ENCODE peak calls at places on chromosomes 7 and 10, in seven cellular contexts. W is HCT116, P is HepG2, E is prostate gland, M is sigmoid colon, Z is GM12892, K is transverse colon. T is an unnamed sample.

GRCh38 chr7:1987084-1987535 is 245.6 kb downstream of the MAD1L1 start:
- DNase-seq in K (no peak), M (no peak), Z (no peak), W (no peak), P (no peak), E (no peak), T (no peak)

GRCh38 chr10:129531969-129532660 is 65.1 kb downstream of the MGMT start:
- DNase-seq in P (no peak), W (no peak), E (no peak), M (no peak), K (no peak), Z (no peak), T (no peak)

GRCh38 chr7:24812313-24812945 is 55.2 kb upstream of the GSDME start:
- DNase-seq in Z (no peak), K (peak; percentile 61), E (no peak), M (no peak), P (peak; percentile 46), W (no peak), T (no peak)

GRCh38 chr10:63588436-63589180 is 67.4 kb downstream of the REEP3 start:
- DNase-seq in P (no peak), E (peak; percentile 16), M (no peak), W (no peak), K (peak; percentile 33), Z (no peak), T (no peak)

GRCh38 chr7:88759216-88759955 is at the start of gene ZNF804B:
- DNase-seq in K (peak; percentile 5), Z (no peak), E (peak; percentile 4), M (peak; percentile 62), P (no peak), W (no peak), T (no peak)

GRCh38 chr7:105664816-105665525 is 83.7 kb upstream of the EFCAB10 start:
- DNase-seq in P (peak; percentile 89), K (no peak), W (peak; percentile 79), Z (no peak), M (no peak), E (no peak), T (no peak)

GRCh38 chr10:9158675-9159074 is 1104.2 kb downstream of the GATA3 start:
- DNase-seq in M (no peak), Z (no peak), W (no peak), P (no peak), E (no peak), K (no peak), T (no peak)

GRCh38 chr7:137020351-137020750 is 151.9 kb downstream of the CHRM2 start:
- DNase-seq in M (no peak), K (no peak), P (no peak), W (no peak), E (no peak), Z (no peak), T (no peak)

GRCh38 chr7:158650821-158651225 is 53.8 kb downstream of the NCAPG2 start:
- DNase-seq in K (no peak), Z (no peak), P (no peak), W (no peak), E (no peak), M (no peak), T (no peak)

GRCh38 chr10:74194545-74194944 is 43.5 kb downstream of the ADK start:
- DNase-seq in E (no peak), Z (no peak), P (no peak), K (no peak), W (no peak), M (no peak), T (no peak)

GRCh38 chr7:40876604-40877003 is 741.8 kb downstream of the SUGCT start:
- DNase-seq in M (no peak), Z (no peak), E (no peak), K (no peak), W (no peak), P (no peak), T (no peak)

GRCh38 chr7:26293569-26294308 is 2.1 kb downstream of the SNX10 start:
- DNase-seq in M (no peak), P (no peak), K (no peak), W (no peak), Z (peak; percentile 39), E (no peak), T (no peak)

GRCh38 chr10:17409170-17409733 is 45.1 kb downstream of the ST8SIA6 start:
- DNase-seq in Z (no peak), M (no peak), W (no peak), E (no peak), K (no peak), P (peak; percentile 12), T (no peak)

GRCh38 chr7:84003191-84003590 is 191.4 kb downstream of the SEMA3A start:
- DNase-seq in Z (no peak), E (no peak), M (no peak), W (no peak), P (no peak), K (no peak), T (no peak)

GRCh38 chr7:77442631-77443420 is 26.7 kb upstream of the GSAP start:
- DNase-seq in Z (no peak), K (no peak), E (no peak), W (no peak), P (no peak), M (no peak), T (no peak)

GRCh38 chr10:121073743-121074142 is 222.6 kb downstream of the WDR11 start:
- DNase-seq in P (no peak), Z (no peak), E (no peak), M (no peak), K (no peak), W (no peak), T (no peak)

GRCh38 chr7:142933092-142933475 is 462 bp downstream of the TRPV5 start:
- DNase-seq in M (no peak), Z (no peak), E (no peak), K (no peak), P (no peak), W (no peak), T (no peak)

DNA sequence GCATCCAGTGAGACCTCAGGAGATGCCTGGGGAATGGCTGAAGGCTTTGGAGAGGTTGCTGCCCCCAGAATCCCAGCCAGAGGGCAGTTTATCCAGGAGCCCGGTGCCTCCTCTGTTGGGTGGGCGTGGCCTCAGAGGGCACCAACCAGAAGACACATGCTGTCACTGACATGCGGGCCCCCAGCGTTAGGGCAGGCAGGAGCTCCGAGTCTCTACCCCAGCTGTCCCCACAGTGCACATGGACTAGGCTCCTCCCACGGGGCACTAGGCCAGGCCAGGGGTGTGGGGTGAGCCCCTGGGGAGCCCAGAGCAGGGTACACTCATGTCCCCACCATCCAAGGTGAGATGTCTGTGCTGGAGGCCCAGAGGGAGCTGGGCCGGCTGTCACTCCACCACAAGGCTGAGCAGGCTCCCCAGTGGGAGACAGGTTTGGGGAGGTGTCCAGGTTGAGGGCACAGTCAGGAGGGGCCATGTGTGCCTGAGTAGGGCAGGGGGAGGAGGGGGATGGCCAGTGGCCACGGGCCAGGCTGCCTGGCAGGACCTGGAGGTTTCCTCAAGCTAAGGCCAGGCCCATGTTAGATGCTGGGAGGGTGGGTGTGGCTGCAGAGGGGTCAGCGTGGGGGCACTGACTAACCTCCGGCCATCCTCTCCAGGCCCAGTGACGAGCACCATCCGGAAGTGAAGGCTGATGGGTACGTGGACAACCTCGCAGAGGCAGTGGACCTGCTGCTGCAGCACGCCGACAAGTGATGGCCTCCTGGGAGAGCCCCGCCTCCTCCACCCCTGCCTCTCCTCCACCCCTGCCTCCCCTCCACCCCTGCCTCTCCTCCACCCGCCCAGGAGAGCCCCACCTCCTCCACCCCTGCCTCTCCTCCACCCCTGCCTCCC is 131.3 kb downstream of the FAM53B start:
- DNase-seq in Z (no peak), E (no peak), W (peak; percentile 13), M (no peak), K (no peak), P (peak; percentile 49), T (peak; percentile 79)
- TF ChIP-seq POLR2AphosphoS5 in Z (no peak), E (no peak), W (no peak), M (no peak), K (no peak), P (no peak), T (no peak)

DNA sequence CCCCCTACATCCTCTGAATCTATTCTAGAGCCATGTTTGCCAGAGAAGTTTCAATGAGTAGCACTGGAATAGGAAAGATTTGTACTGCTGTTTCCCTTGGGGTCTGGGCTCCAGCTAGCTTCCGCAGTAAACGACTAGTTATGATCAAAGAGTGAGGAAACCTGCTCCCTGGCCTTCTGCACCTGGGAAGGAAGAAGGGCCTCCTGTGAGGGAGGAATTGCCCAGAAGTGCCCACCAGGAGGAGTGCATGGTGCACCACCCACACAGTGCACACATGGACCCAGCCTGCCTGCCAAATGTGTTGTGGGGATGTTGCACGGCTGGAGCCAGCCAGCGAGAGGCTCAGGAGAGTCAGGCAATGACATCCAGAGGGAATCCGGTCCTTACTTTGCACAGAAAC is 27.0 kb upstream of the FAM107B start:
- DNase-seq in W (no peak), K (no peak), E (no peak), M (no peak), P (peak; percentile 3), Z (no peak), T (no peak)
- TF ChIP-seq POLR2AphosphoS5 in W (no peak), K (no peak), E (no peak), M (no peak), P (no peak), Z (no peak), T (no peak)

GRCh38 chr7:5528815-5529442 is 105.3 kb upstream of the TNRC18 start:
- DNase-seq in K (no peak), M (peak; percentile 84), W (no peak), P (no peak), E (no peak), Z (no peak), T (no peak)

GRCh38 chr7:5526190-5527037 is 102.8 kb upstream of the TNRC18 start:
- DNase-seq in Z (no peak), W (no peak), K (peak; percentile 70), M (peak; percentile 80), E (peak; percentile 44), P (peak; percentile 57), T (peak; percentile 40)

GRCh38 chr7:5532520-5533335 is 109.1 kb upstream of the TNRC18 start:
- DNase-seq in M (peak; percentile 92), W (no peak), E (peak; percentile 70), Z (peak; percentile 89), P (peak; percentile 66), K (peak; percentile 89), T (peak; percentile 86)

GRCh38 chr7:5525271-5526189 is 101.9 kb upstream of the TNRC18 start:
- DNase-seq in Z (no peak), M (peak; percentile 82), E (no peak), W (peak; percentile 40), K (peak; percentile 66), P (peak; percentile 39), T (no peak)

DNA sequence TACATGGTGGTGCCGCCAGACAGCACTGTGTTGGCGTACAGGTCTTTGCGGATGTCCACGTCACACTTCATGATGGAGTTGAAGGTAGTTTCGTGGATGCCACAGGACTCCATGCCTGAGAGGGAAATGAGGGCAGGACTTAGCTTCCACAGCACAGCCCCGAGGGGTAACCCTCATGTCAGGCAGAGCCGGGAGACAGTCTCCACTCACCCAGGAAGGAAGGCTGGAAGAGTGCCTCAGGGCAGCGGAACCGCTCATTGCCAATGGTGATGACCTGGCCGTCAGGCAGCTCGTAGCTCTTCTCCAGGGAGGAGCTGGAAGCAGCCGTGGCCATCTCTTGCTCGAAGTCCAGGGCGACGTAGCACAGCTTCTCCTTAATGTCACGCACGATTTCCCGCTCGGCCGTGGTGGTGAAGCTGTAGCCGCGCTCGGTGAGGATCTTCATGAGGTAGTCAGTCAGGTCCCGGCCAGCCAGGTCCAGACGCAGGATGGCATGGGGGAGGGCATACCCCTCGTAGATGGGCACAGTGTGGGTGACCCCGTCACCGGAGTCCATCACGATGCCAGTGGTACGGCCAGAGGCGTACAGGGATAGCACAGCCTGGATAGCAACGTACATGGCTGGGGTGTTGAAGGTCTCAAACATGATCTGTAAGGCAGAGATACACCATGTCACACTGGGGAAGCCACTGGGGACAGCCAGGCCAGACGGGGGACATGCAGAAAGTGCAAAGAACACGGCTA is 104.6 kb upstream of the TNRC18 start:
- DNase-seq in K (peak; percentile 66), W (no peak), E (peak; percentile 37), Z (no peak), P (no peak), M (peak; percentile 81), T (no peak)
- TF ChIP-seq POLR2AphosphoS5 in K (peak; percentile 95), W (no peak), E (peak; percentile 39), Z (peak; percentile 92), P (peak; percentile 29), M (peak; percentile 66), T (peak; percentile 29)

GRCh38 chr10:3749597-3750351 is 35.2 kb downstream of the KLF6 start:
- DNase-seq in P (peak; percentile 31), M (peak; percentile 88), E (peak; percentile 51), Z (no peak), K (no peak), W (no peak), T (no peak)
- TF ChIP-seq POLR2AphosphoS5 in P (no peak), M (peak; percentile 84), E (peak; percentile 76), Z (no peak), K (peak; percentile 47), W (no peak), T (peak; percentile 62)

T was measured in upper lobe of left lung.